ENCODE peak calls at places on chromosomes 13 and 19, in five cellular contexts. W, M, L, H and U are unnamed samples.

GRCh38 chr13:48838193-48839000 is 137.3 kb upstream of the FNDC3A start:
- DNase-seq in L (no peak), W (no peak), M (no peak), H (no peak), U (peak; percentile 32)

GRCh38 chr19:46009530-46010510 is 13.0 kb downstream of the PGLYRP1 start:
- DNase-seq in L (peak; percentile 74), M (peak; percentile 76), H (peak; percentile 42), W (no peak), U (peak; percentile 71)

GRCh38 chr13:48978942-48979601 is 3.4 kb downstream of the FNDC3A start:
- DNase-seq in H (no peak), W (no peak), L (no peak), M (no peak), U (no peak)

GRCh38 chr13:110965038-110965754 is 50.3 kb upstream of the ANKRD10 start:
- DNase-seq in H (peak; percentile 99), M (no peak), L (no peak), W (peak; percentile 86), U (peak; percentile 91)

GRCh38 chr13:48575014-48575413 is 42.1 kb upstream of the RCBTB2 start:
- DNase-seq in L (no peak), H (no peak), W (no peak), M (no peak), U (no peak)

GRCh38 chr13:103788061-103788652 is 721.9 kb upstream of the SLC10A2 start:
- DNase-seq in M (no peak), L (no peak), H (no peak), W (no peak), U (peak; percentile 10)

GRCh38 chr13:106096661-106097092 is 438.8 kb downstream of the EFNB2 start:
- DNase-seq in L (no peak), W (peak; percentile 53), H (peak; percentile 86), M (no peak), U (peak; percentile 90)

GRCh38 chr19:55454787-55455243 is 6.6 kb downstream of the ISOC2 start:
- DNase-seq in L (peak; percentile 56), M (no peak), W (no peak), H (no peak), U (peak; percentile 68)

GRCh38 chr19:52336976-52337375 is 933 bp downstream of the ZNF610 start:
- DNase-seq in L (no peak), H (no peak), M (no peak), W (no peak), U (no peak)

GRCh38 chr19:39928357-39928725 is 6.1 kb downstream of the FCGBP start:
- DNase-seq in M (no peak), H (no peak), L (no peak), W (no peak), U (no peak)

GRCh38 chr13:82625753-82626152 is 1256.5 kb downstream of the SLITRK1 start:
- DNase-seq in M (no peak), H (no peak), W (no peak), L (no peak), U (no peak)

GRCh38 chr19:38288127-38288855 is 15.8 kb upstream of the C19orf33 start:
- DNase-seq in H (no peak), W (no peak), M (no peak), L (no peak), U (no peak)

GRCh38 chr19:38287604-38288003 is 16.4 kb upstream of the C19orf33 start:
- DNase-seq in L (no peak), W (no peak), H (no peak), M (no peak), U (no peak)

GRCh38 chr19:38291855-38292254 is 12.2 kb upstream of the C19orf33 start:
- DNase-seq in M (no peak), H (no peak), W (no peak), L (no peak), U (no peak)

GRCh38 chr19:38290631-38291147 is 13.4 kb upstream of the C19orf33 start:
- DNase-seq in H (no peak), M (peak; percentile 85), L (no peak), W (peak; percentile 90), U (peak; percentile 97)

GRCh38 chr19:38289955-38290354 is 14.1 kb upstream of the C19orf33 start:
- DNase-seq in L (no peak), H (no peak), W (no peak), M (no peak), U (no peak)
- H3K36me3 ChIP-seq in L (no peaks in the 10 kb centered on the region), H (peaks cover 60% of the 10 kb centered on the region), W (peaks cover 3% of the 10 kb centered on the region), M (no peaks in the 10 kb centered on the region), U (peaks cover 26% of the 10 kb centered on the region)

DNA sequence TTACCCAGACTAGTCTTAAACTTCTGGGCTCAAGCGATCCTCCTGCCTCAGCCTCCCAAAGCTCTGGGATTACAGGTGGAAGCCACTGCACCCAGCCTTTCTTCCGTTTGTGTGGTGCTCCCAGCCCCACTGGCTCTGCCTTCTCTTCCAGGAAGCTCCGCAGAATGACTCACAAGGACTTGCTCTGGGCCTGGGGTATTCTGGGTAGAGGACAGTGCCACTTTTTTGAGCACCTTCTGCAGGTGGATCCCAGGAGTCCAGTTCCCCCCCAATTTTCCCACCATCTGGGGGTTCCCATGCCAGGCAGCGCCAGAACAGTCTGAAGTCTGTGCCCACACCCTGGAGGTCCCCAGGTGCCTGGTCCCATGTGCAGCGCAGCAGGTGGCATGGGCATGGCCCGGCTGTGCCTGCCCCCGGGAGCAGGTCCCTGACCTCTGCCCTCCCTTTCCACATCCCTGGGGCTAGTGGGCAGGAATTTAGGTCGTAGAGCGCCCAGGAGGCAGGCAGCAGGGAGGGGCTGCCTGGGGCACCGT is 1.6 kb downstream of the REEP6 start:
- DNase-seq in H (no peak), W (no peak), M (no peak), L (peak; percentile 38), U (peak; percentile 58)
- H3K36me3 ChIP-seq in H (no peaks in the 10 kb centered on the region), W (no peaks in the 10 kb centered on the region), M (no peaks in the 10 kb centered on the region), L (no peaks in the 10 kb centered on the region), U (no peaks in the 10 kb centered on the region)

GRCh38 chr13:87206708-87207107 is 464.5 kb upstream of the SLITRK5 start:
- DNase-seq in M (no peak), H (no peak), L (no peak), W (no peak), U (no peak)

DNA sequence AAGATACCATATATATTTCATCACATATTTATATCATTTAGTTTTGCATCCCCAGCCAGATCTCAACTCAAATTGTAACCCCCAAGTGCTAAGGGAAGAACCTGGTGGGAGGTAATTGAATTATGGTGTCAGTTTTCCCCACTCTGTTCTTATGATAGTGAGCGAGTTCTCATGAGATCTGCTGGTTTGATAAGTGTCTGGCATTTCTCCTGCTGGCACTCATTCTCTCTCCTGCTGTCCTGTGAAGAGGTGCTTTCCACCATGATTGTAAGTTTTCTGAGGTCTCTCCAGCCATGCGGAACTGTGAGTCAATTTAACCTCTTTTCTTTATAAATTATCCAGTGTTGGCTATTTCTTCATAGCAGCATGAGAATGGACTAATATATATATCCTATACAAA is 462.5 kb upstream of the SLITRK5 start:
- DNase-seq in H (no peak), W (no peak), M (no peak), L (no peak), U (no peak)
- H3K36me3 ChIP-seq in H (no peaks in the 10 kb centered on the region), W (no peaks in the 10 kb centered on the region), M (no peaks in the 10 kb centered on the region), L (no peaks in the 10 kb centered on the region), U (no peaks in the 10 kb centered on the region)

DNA sequence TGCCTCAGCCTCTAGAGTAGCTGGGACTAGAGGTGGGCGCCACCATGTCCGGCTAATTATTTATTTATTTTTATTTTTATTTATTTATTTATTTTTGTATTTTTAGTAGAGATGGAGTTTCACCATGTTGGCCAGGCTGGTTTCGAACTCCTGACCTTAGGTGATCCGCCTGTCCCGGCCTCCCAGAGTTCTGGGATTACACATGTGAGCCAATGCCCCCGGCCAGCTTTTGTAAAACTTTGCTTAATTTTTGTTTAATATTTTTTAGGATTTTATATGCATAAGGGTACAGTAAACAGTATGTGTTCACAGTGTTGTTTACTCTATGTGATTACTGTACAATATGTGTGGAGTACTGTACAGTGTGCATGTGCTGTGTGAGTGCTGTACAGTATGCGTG is 98.7 kb downstream of the ZMYM2 start:
- DNase-seq in H (no peak), L (no peak), W (no peak), M (no peak), U (no peak)
- H3K36me3 ChIP-seq in H (peaks cover 15% of the 10 kb centered on the region), L (peaks cover 11% of the 10 kb centered on the region), W (peaks cover 1% of the 10 kb centered on the region), M (no peaks in the 10 kb centered on the region), U (peaks cover 38% of the 10 kb centered on the region)